ENCODE peak calls at places on chromosomes 4 and X, in nine cellular contexts. One of them, this sample, is unnamed.

GRCh38 chr4:113020966-113021365 is 28.5 kb upstream of the ANK2 start:
- DNase-seq in fibroblast of the aortic adventitia: peak; percentile 28
- DNase-seq in CD8-positive, alpha-beta memory T cell: no peak
- DNase-seq in glutamatergic neuron: no peak
- DNase-seq in tibial artery: no peak
- DNase-seq in T-cell: no peak
- DNase-seq in activated naive CD4-positive, alpha-beta T cell treated with anti-CD3 and anti-CD28 coated beads, Interleukin-2, amount 10 ng/mL, durations not matched to agents 7 days and 5 days: no peak
- DNase-seq in stimulated activated CD8-positive, alpha-beta memory T cell treated with anti-CD3 and anti-CD28 coated beads, Interleukin-4, amount 100 ng/mL, for 24 hours: no peak
- DNase-seq in stimulated activated CD4-positive, alpha-beta T cell treated with anti-CD3 and anti-CD28 coated beads, Interleukin-15, amount 100 ng/mL, for 1 hour: no peak
- DNase-seq in this sample: no peak

GRCh38 chr4:11475871-11476270 is 47.2 kb upstream of the HS3ST1 start:
- DNase-seq in glutamatergic neuron: no peak
- DNase-seq in fibroblast of the aortic adventitia: no peak
- DNase-seq in stimulated activated CD4-positive, alpha-beta T cell treated with anti-CD3 and anti-CD28 coated beads, Interleukin-15, amount 100 ng/mL, for 1 hour: no peak
- DNase-seq in stimulated activated CD8-positive, alpha-beta memory T cell treated with anti-CD3 and anti-CD28 coated beads, Interleukin-4, amount 100 ng/mL, for 24 hours: no peak
- DNase-seq in CD8-positive, alpha-beta memory T cell: no peak
- DNase-seq in T-cell: no peak
- DNase-seq in tibial artery: no peak
- DNase-seq in activated naive CD4-positive, alpha-beta T cell treated with anti-CD3 and anti-CD28 coated beads, Interleukin-2, amount 10 ng/mL, durations not matched to agents 7 days and 5 days: no peak
- DNase-seq in this sample: no peak

GRCh38 chr4:498328-498919 is 532 bp downstream of the ZNF721 start:
- DNase-seq in activated naive CD4-positive, alpha-beta T cell treated with anti-CD3 and anti-CD28 coated beads, Interleukin-2, amount 10 ng/mL, durations not matched to agents 7 days and 5 days: no peak
- DNase-seq in CD8-positive, alpha-beta memory T cell: no peak
- DNase-seq in stimulated activated CD4-positive, alpha-beta T cell treated with anti-CD3 and anti-CD28 coated beads, Interleukin-15, amount 100 ng/mL, for 1 hour: no peak
- DNase-seq in glutamatergic neuron: no peak
- DNase-seq in stimulated activated CD8-positive, alpha-beta memory T cell treated with anti-CD3 and anti-CD28 coated beads, Interleukin-4, amount 100 ng/mL, for 24 hours: no peak
- DNase-seq in T-cell: no peak
- DNase-seq in fibroblast of the aortic adventitia: no peak
- DNase-seq in tibial artery: no peak
- DNase-seq in this sample: peak; percentile 21

GRCh38 chr4:58553031-58553430 is 1442.8 kb upstream of the IGFBP7 start:
- DNase-seq in tibial artery: no peak
- DNase-seq in CD8-positive, alpha-beta memory T cell: no peak
- DNase-seq in stimulated activated CD4-positive, alpha-beta T cell treated with anti-CD3 and anti-CD28 coated beads, Interleukin-15, amount 100 ng/mL, for 1 hour: no peak
- DNase-seq in activated naive CD4-positive, alpha-beta T cell treated with anti-CD3 and anti-CD28 coated beads, Interleukin-2, amount 10 ng/mL, durations not matched to agents 7 days and 5 days: no peak
- DNase-seq in glutamatergic neuron: no peak
- DNase-seq in fibroblast of the aortic adventitia: no peak
- DNase-seq in T-cell: no peak
- DNase-seq in stimulated activated CD8-positive, alpha-beta memory T cell treated with anti-CD3 and anti-CD28 coated beads, Interleukin-4, amount 100 ng/mL, for 24 hours: no peak
- DNase-seq in this sample: no peak

GRCh38 chr4:96342790-96343455 is 503.0 kb downstream of the PDHA2 start:
- DNase-seq in activated naive CD4-positive, alpha-beta T cell treated with anti-CD3 and anti-CD28 coated beads, Interleukin-2, amount 10 ng/mL, durations not matched to agents 7 days and 5 days: no peak
- DNase-seq in tibial artery: no peak
- DNase-seq in CD8-positive, alpha-beta memory T cell: no peak
- DNase-seq in glutamatergic neuron: no peak
- DNase-seq in stimulated activated CD4-positive, alpha-beta T cell treated with anti-CD3 and anti-CD28 coated beads, Interleukin-15, amount 100 ng/mL, for 1 hour: no peak
- DNase-seq in stimulated activated CD8-positive, alpha-beta memory T cell treated with anti-CD3 and anti-CD28 coated beads, Interleukin-4, amount 100 ng/mL, for 24 hours: no peak
- DNase-seq in T-cell: no peak
- DNase-seq in fibroblast of the aortic adventitia: no peak
- DNase-seq in this sample: no peak

GRCh38 chr4:78545275-78546246 is 6.0 kb upstream of the ANXA3 start:
- DNase-seq in fibroblast of the aortic adventitia: peak; percentile 77
- DNase-seq in stimulated activated CD8-positive, alpha-beta memory T cell treated with anti-CD3 and anti-CD28 coated beads, Interleukin-4, amount 100 ng/mL, for 24 hours: no peak
- DNase-seq in CD8-positive, alpha-beta memory T cell: no peak
- DNase-seq in glutamatergic neuron: no peak
- DNase-seq in tibial artery: no peak
- DNase-seq in stimulated activated CD4-positive, alpha-beta T cell treated with anti-CD3 and anti-CD28 coated beads, Interleukin-15, amount 100 ng/mL, for 1 hour: no peak
- DNase-seq in activated naive CD4-positive, alpha-beta T cell treated with anti-CD3 and anti-CD28 coated beads, Interleukin-2, amount 10 ng/mL, durations not matched to agents 7 days and 5 days: no peak
- DNase-seq in T-cell: no peak
- DNase-seq in this sample: no peak

GRCh38 chr4:120071192-120071795 is 4.6 kb upstream of the MAD2L1 start:
- DNase-seq in stimulated activated CD4-positive, alpha-beta T cell treated with anti-CD3 and anti-CD28 coated beads, Interleukin-15, amount 100 ng/mL, for 1 hour: no peak
- DNase-seq in glutamatergic neuron: peak; percentile 19
- DNase-seq in fibroblast of the aortic adventitia: peak; percentile 87
- DNase-seq in T-cell: peak; percentile 20
- DNase-seq in CD8-positive, alpha-beta memory T cell: peak; percentile 41
- DNase-seq in tibial artery: no peak
- DNase-seq in activated naive CD4-positive, alpha-beta T cell treated with anti-CD3 and anti-CD28 coated beads, Interleukin-2, amount 10 ng/mL, durations not matched to agents 7 days and 5 days: peak; percentile 70
- DNase-seq in stimulated activated CD8-positive, alpha-beta memory T cell treated with anti-CD3 and anti-CD28 coated beads, Interleukin-4, amount 100 ng/mL, for 24 hours: no peak
- DNase-seq in this sample: peak; percentile 74

GRCh38 chr4:175271010-175271630 is 353.0 kb downstream of the ADAM29 start:
- DNase-seq in stimulated activated CD4-positive, alpha-beta T cell treated with anti-CD3 and anti-CD28 coated beads, Interleukin-15, amount 100 ng/mL, for 1 hour: no peak
- DNase-seq in glutamatergic neuron: no peak
- DNase-seq in stimulated activated CD8-positive, alpha-beta memory T cell treated with anti-CD3 and anti-CD28 coated beads, Interleukin-4, amount 100 ng/mL, for 24 hours: no peak
- DNase-seq in fibroblast of the aortic adventitia: no peak
- DNase-seq in T-cell: no peak
- DNase-seq in activated naive CD4-positive, alpha-beta T cell treated with anti-CD3 and anti-CD28 coated beads, Interleukin-2, amount 10 ng/mL, durations not matched to agents 7 days and 5 days: no peak
- DNase-seq in tibial artery: no peak
- DNase-seq in CD8-positive, alpha-beta memory T cell: no peak
- DNase-seq in this sample: no peak

GRCh38 chrX:7090506-7091095 is 56.9 kb upstream of the STS start:
- DNase-seq in stimulated activated CD4-positive, alpha-beta T cell treated with anti-CD3 and anti-CD28 coated beads, Interleukin-15, amount 100 ng/mL, for 1 hour: no peak
- DNase-seq in activated naive CD4-positive, alpha-beta T cell treated with anti-CD3 and anti-CD28 coated beads, Interleukin-2, amount 10 ng/mL, durations not matched to agents 7 days and 5 days: no peak
- DNase-seq in tibial artery: no peak
- DNase-seq in T-cell: no peak
- DNase-seq in glutamatergic neuron: no peak
- DNase-seq in stimulated activated CD8-positive, alpha-beta memory T cell treated with anti-CD3 and anti-CD28 coated beads, Interleukin-4, amount 100 ng/mL, for 24 hours: no peak
- DNase-seq in fibroblast of the aortic adventitia: no peak
- DNase-seq in CD8-positive, alpha-beta memory T cell: no peak
- DNase-seq in this sample: no peak

GRCh38 chrX:2642791-2643190 is 48.3 kb upstream of the CD99 start:
- DNase-seq in stimulated activated CD4-positive, alpha-beta T cell treated with anti-CD3 and anti-CD28 coated beads, Interleukin-15, amount 100 ng/mL, for 1 hour: no peak
- DNase-seq in fibroblast of the aortic adventitia: no peak
- DNase-seq in CD8-positive, alpha-beta memory T cell: no peak
- DNase-seq in T-cell: no peak
- DNase-seq in glutamatergic neuron: no peak
- DNase-seq in tibial artery: no peak
- DNase-seq in activated naive CD4-positive, alpha-beta T cell treated with anti-CD3 and anti-CD28 coated beads, Interleukin-2, amount 10 ng/mL, durations not matched to agents 7 days and 5 days: no peak
- DNase-seq in stimulated activated CD8-positive, alpha-beta memory T cell treated with anti-CD3 and anti-CD28 coated beads, Interleukin-4, amount 100 ng/mL, for 24 hours: no peak
- DNase-seq in this sample: no peak

GRCh38 chr4:65242156-65242846 is 428.0 kb downstream of the EPHA5 start:
- DNase-seq in stimulated activated CD4-positive, alpha-beta T cell treated with anti-CD3 and anti-CD28 coated beads, Interleukin-15, amount 100 ng/mL, for 1 hour: no peak
- DNase-seq in CD8-positive, alpha-beta memory T cell: no peak
- DNase-seq in glutamatergic neuron: no peak
- DNase-seq in fibroblast of the aortic adventitia: no peak
- DNase-seq in tibial artery: no peak
- DNase-seq in activated naive CD4-positive, alpha-beta T cell treated with anti-CD3 and anti-CD28 coated beads, Interleukin-2, amount 10 ng/mL, durations not matched to agents 7 days and 5 days: no peak
- DNase-seq in stimulated activated CD8-positive, alpha-beta memory T cell treated with anti-CD3 and anti-CD28 coated beads, Interleukin-4, amount 100 ng/mL, for 24 hours: no peak
- DNase-seq in T-cell: no peak
- DNase-seq in this sample: no peak

GRCh38 chr4:21451032-21451431 is 497.5 kb downstream of the KCNIP4 start:
- DNase-seq in stimulated activated CD8-positive, alpha-beta memory T cell treated with anti-CD3 and anti-CD28 coated beads, Interleukin-4, amount 100 ng/mL, for 24 hours: no peak
- DNase-seq in CD8-positive, alpha-beta memory T cell: no peak
- DNase-seq in stimulated activated CD4-positive, alpha-beta T cell treated with anti-CD3 and anti-CD28 coated beads, Interleukin-15, amount 100 ng/mL, for 1 hour: no peak
- DNase-seq in fibroblast of the aortic adventitia: no peak
- DNase-seq in glutamatergic neuron: no peak
- DNase-seq in activated naive CD4-positive, alpha-beta T cell treated with anti-CD3 and anti-CD28 coated beads, Interleukin-2, amount 10 ng/mL, durations not matched to agents 7 days and 5 days: no peak
- DNase-seq in tibial artery: no peak
- DNase-seq in T-cell: no peak
- DNase-seq in this sample: no peak

GRCh38 chrX:65755786-65756185 is 88.3 kb downstream of the MSN start:
- DNase-seq in glutamatergic neuron: no peak
- DNase-seq in stimulated activated CD8-positive, alpha-beta memory T cell treated with anti-CD3 and anti-CD28 coated beads, Interleukin-4, amount 100 ng/mL, for 24 hours: no peak
- DNase-seq in fibroblast of the aortic adventitia: no peak
- DNase-seq in CD8-positive, alpha-beta memory T cell: no peak
- DNase-seq in activated naive CD4-positive, alpha-beta T cell treated with anti-CD3 and anti-CD28 coated beads, Interleukin-2, amount 10 ng/mL, durations not matched to agents 7 days and 5 days: no peak
- DNase-seq in stimulated activated CD4-positive, alpha-beta T cell treated with anti-CD3 and anti-CD28 coated beads, Interleukin-15, amount 100 ng/mL, for 1 hour: no peak
- DNase-seq in T-cell: no peak
- DNase-seq in tibial artery: no peak
- DNase-seq in this sample: no peak

GRCh38 chrX:124641737-124642491 is 295.6 kb downstream of the SH2D1A start:
- DNase-seq in T-cell: no peak
- DNase-seq in stimulated activated CD4-positive, alpha-beta T cell treated with anti-CD3 and anti-CD28 coated beads, Interleukin-15, amount 100 ng/mL, for 1 hour: no peak
- DNase-seq in activated naive CD4-positive, alpha-beta T cell treated with anti-CD3 and anti-CD28 coated beads, Interleukin-2, amount 10 ng/mL, durations not matched to agents 7 days and 5 days: no peak
- DNase-seq in tibial artery: no peak
- DNase-seq in fibroblast of the aortic adventitia: no peak
- DNase-seq in glutamatergic neuron: no peak
- DNase-seq in stimulated activated CD8-positive, alpha-beta memory T cell treated with anti-CD3 and anti-CD28 coated beads, Interleukin-4, amount 100 ng/mL, for 24 hours: no peak
- DNase-seq in CD8-positive, alpha-beta memory T cell: no peak
- DNase-seq in this sample: no peak

GRCh38 chr4:81919238-81919637 is 447.5 kb upstream of the RASGEF1B start:
- DNase-seq in glutamatergic neuron: no peak
- DNase-seq in T-cell: no peak
- DNase-seq in stimulated activated CD8-positive, alpha-beta memory T cell treated with anti-CD3 and anti-CD28 coated beads, Interleukin-4, amount 100 ng/mL, for 24 hours: no peak
- DNase-seq in tibial artery: no peak
- DNase-seq in fibroblast of the aortic adventitia: peak; percentile 4
- DNase-seq in stimulated activated CD4-positive, alpha-beta T cell treated with anti-CD3 and anti-CD28 coated beads, Interleukin-15, amount 100 ng/mL, for 1 hour: no peak
- DNase-seq in CD8-positive, alpha-beta memory T cell: no peak
- DNase-seq in activated naive CD4-positive, alpha-beta T cell treated with anti-CD3 and anti-CD28 coated beads, Interleukin-2, amount 10 ng/mL, durations not matched to agents 7 days and 5 days: no peak
- DNase-seq in this sample: peak; percentile 25

GRCh38 chr4:73131281-73131680 is 61.8 kb upstream of the COX18 start:
- DNase-seq in CD8-positive, alpha-beta memory T cell: no peak
- DNase-seq in glutamatergic neuron: no peak
- DNase-seq in T-cell: no peak
- DNase-seq in tibial artery: no peak
- DNase-seq in activated naive CD4-positive, alpha-beta T cell treated with anti-CD3 and anti-CD28 coated beads, Interleukin-2, amount 10 ng/mL, durations not matched to agents 7 days and 5 days: no peak
- DNase-seq in stimulated activated CD4-positive, alpha-beta T cell treated with anti-CD3 and anti-CD28 coated beads, Interleukin-15, amount 100 ng/mL, for 1 hour: no peak
- DNase-seq in stimulated activated CD8-positive, alpha-beta memory T cell treated with anti-CD3 and anti-CD28 coated beads, Interleukin-4, amount 100 ng/mL, for 24 hours: no peak
- DNase-seq in fibroblast of the aortic adventitia: no peak
- DNase-seq in this sample: no peak

GRCh38 chr4:78220283-78220682 is 163.2 kb downstream of the FRAS1 start:
- DNase-seq in stimulated activated CD8-positive, alpha-beta memory T cell treated with anti-CD3 and anti-CD28 coated beads, Interleukin-4, amount 100 ng/mL, for 24 hours: no peak
- DNase-seq in glutamatergic neuron: no peak
- DNase-seq in T-cell: no peak
- DNase-seq in fibroblast of the aortic adventitia: no peak
- DNase-seq in tibial artery: no peak
- DNase-seq in activated naive CD4-positive, alpha-beta T cell treated with anti-CD3 and anti-CD28 coated beads, Interleukin-2, amount 10 ng/mL, durations not matched to agents 7 days and 5 days: no peak
- DNase-seq in stimulated activated CD4-positive, alpha-beta T cell treated with anti-CD3 and anti-CD28 coated beads, Interleukin-15, amount 100 ng/mL, for 1 hour: no peak
- DNase-seq in CD8-positive, alpha-beta memory T cell: no peak
- DNase-seq in this sample: no peak

GRCh38 chr4:173040200-173040599 is 128.4 kb upstream of the GALNT7 start:
- DNase-seq in activated naive CD4-positive, alpha-beta T cell treated with anti-CD3 and anti-CD28 coated beads, Interleukin-2, amount 10 ng/mL, durations not matched to agents 7 days and 5 days: no peak
- DNase-seq in glutamatergic neuron: no peak
- DNase-seq in T-cell: no peak
- DNase-seq in stimulated activated CD4-positive, alpha-beta T cell treated with anti-CD3 and anti-CD28 coated beads, Interleukin-15, amount 100 ng/mL, for 1 hour: no peak
- DNase-seq in tibial artery: peak; percentile 25
- DNase-seq in fibroblast of the aortic adventitia: peak; percentile 31
- DNase-seq in stimulated activated CD8-positive, alpha-beta memory T cell treated with anti-CD3 and anti-CD28 coated beads, Interleukin-4, amount 100 ng/mL, for 24 hours: no peak
- DNase-seq in CD8-positive, alpha-beta memory T cell: no peak
- DNase-seq in this sample: no peak

GRCh38 chr4:151315212-151315886 is 10.1 kb downstream of the SH3D19 start:
- DNase-seq in glutamatergic neuron: no peak
- DNase-seq in stimulated activated CD4-positive, alpha-beta T cell treated with anti-CD3 and anti-CD28 coated beads, Interleukin-15, amount 100 ng/mL, for 1 hour: no peak
- DNase-seq in T-cell: no peak
- DNase-seq in stimulated activated CD8-positive, alpha-beta memory T cell treated with anti-CD3 and anti-CD28 coated beads, Interleukin-4, amount 100 ng/mL, for 24 hours: no peak
- DNase-seq in fibroblast of the aortic adventitia: peak; percentile 26
- DNase-seq in tibial artery: no peak
- DNase-seq in activated naive CD4-positive, alpha-beta T cell treated with anti-CD3 and anti-CD28 coated beads, Interleukin-2, amount 10 ng/mL, durations not matched to agents 7 days and 5 days: no peak
- DNase-seq in CD8-positive, alpha-beta memory T cell: no peak
- DNase-seq in this sample: no peak

GRCh38 chr4:72326692-72327632 is 242.1 kb downstream of the ADAMTS3 start:
- DNase-seq in stimulated activated CD4-positive, alpha-beta T cell treated with anti-CD3 and anti-CD28 coated beads, Interleukin-15, amount 100 ng/mL, for 1 hour: no peak
- DNase-seq in tibial artery: no peak
- DNase-seq in fibroblast of the aortic adventitia: peak; percentile 68
- DNase-seq in CD8-positive, alpha-beta memory T cell: no peak
- DNase-seq in stimulated activated CD8-positive, alpha-beta memory T cell treated with anti-CD3 and anti-CD28 coated beads, Interleukin-4, amount 100 ng/mL, for 24 hours: no peak
- DNase-seq in activated naive CD4-positive, alpha-beta T cell treated with anti-CD3 and anti-CD28 coated beads, Interleukin-2, amount 10 ng/mL, durations not matched to agents 7 days and 5 days: no peak
- DNase-seq in glutamatergic neuron: no peak
- DNase-seq in T-cell: no peak
- DNase-seq in this sample: no peak

GRCh38 chr4:86117781-86118302 is 242.0 kb downstream of the MAPK10 start:
- DNase-seq in fibroblast of the aortic adventitia: peak; percentile 99
- DNase-seq in T-cell: no peak
- DNase-seq in CD8-positive, alpha-beta memory T cell: no peak
- DNase-seq in glutamatergic neuron: no peak
- DNase-seq in stimulated activated CD4-positive, alpha-beta T cell treated with anti-CD3 and anti-CD28 coated beads, Interleukin-15, amount 100 ng/mL, for 1 hour: no peak
- DNase-seq in activated naive CD4-positive, alpha-beta T cell treated with anti-CD3 and anti-CD28 coated beads, Interleukin-2, amount 10 ng/mL, durations not matched to agents 7 days and 5 days: no peak
- DNase-seq in stimulated activated CD8-positive, alpha-beta memory T cell treated with anti-CD3 and anti-CD28 coated beads, Interleukin-4, amount 100 ng/mL, for 24 hours: no peak
- DNase-seq in tibial artery: no peak
- DNase-seq in this sample: no peak

GRCh38 chr4:25351777-25352421 is 25.2 kb upstream of the ANAPC4 start:
- DNase-seq in stimulated activated CD8-positive, alpha-beta memory T cell treated with anti-CD3 and anti-CD28 coated beads, Interleukin-4, amount 100 ng/mL, for 24 hours: no peak
- DNase-seq in glutamatergic neuron: no peak
- DNase-seq in T-cell: no peak
- DNase-seq in activated naive CD4-positive, alpha-beta T cell treated with anti-CD3 and anti-CD28 coated beads, Interleukin-2, amount 10 ng/mL, durations not matched to agents 7 days and 5 days: no peak
- DNase-seq in fibroblast of the aortic adventitia: peak; percentile 23
- DNase-seq in CD8-positive, alpha-beta memory T cell: no peak
- DNase-seq in tibial artery: no peak
- DNase-seq in stimulated activated CD4-positive, alpha-beta T cell treated with anti-CD3 and anti-CD28 coated beads, Interleukin-15, amount 100 ng/mL, for 1 hour: no peak
- DNase-seq in this sample: no peak

GRCh38 chr4:79334783-79335182 is 8.9 kb upstream of the NAA11 start:
- DNase-seq in tibial artery: no peak
- DNase-seq in glutamatergic neuron: no peak
- DNase-seq in CD8-positive, alpha-beta memory T cell: no peak
- DNase-seq in activated naive CD4-positive, alpha-beta T cell treated with anti-CD3 and anti-CD28 coated beads, Interleukin-2, amount 10 ng/mL, durations not matched to agents 7 days and 5 days: no peak
- DNase-seq in stimulated activated CD8-positive, alpha-beta memory T cell treated with anti-CD3 and anti-CD28 coated beads, Interleukin-4, amount 100 ng/mL, for 24 hours: no peak
- DNase-seq in T-cell: no peak
- DNase-seq in stimulated activated CD4-positive, alpha-beta T cell treated with anti-CD3 and anti-CD28 coated beads, Interleukin-15, amount 100 ng/mL, for 1 hour: no peak
- DNase-seq in fibroblast of the aortic adventitia: no peak
- DNase-seq in this sample: no peak

GRCh38 chr4:140037353-140038030 is 116.5 kb downstream of the MAML3 start:
- DNase-seq in stimulated activated CD4-positive, alpha-beta T cell treated with anti-CD3 and anti-CD28 coated beads, Interleukin-15, amount 100 ng/mL, for 1 hour: no peak
- DNase-seq in activated naive CD4-positive, alpha-beta T cell treated with anti-CD3 and anti-CD28 coated beads, Interleukin-2, amount 10 ng/mL, durations not matched to agents 7 days and 5 days: no peak
- DNase-seq in tibial artery: no peak
- DNase-seq in CD8-positive, alpha-beta memory T cell: no peak
- DNase-seq in glutamatergic neuron: no peak
- DNase-seq in fibroblast of the aortic adventitia: peak; percentile 76
- DNase-seq in stimulated activated CD8-positive, alpha-beta memory T cell treated with anti-CD3 and anti-CD28 coated beads, Interleukin-4, amount 100 ng/mL, for 24 hours: no peak
- DNase-seq in T-cell: no peak
- DNase-seq in this sample: no peak

GRCh38 chrX:153740631-153741222 is 16.1 kb downstream of the ABCD1 start:
- DNase-seq in tibial artery: no peak
- DNase-seq in activated naive CD4-positive, alpha-beta T cell treated with anti-CD3 and anti-CD28 coated beads, Interleukin-2, amount 10 ng/mL, durations not matched to agents 7 days and 5 days: no peak
- DNase-seq in glutamatergic neuron: peak; percentile 52
- DNase-seq in stimulated activated CD4-positive, alpha-beta T cell treated with anti-CD3 and anti-CD28 coated beads, Interleukin-15, amount 100 ng/mL, for 1 hour: no peak
- DNase-seq in stimulated activated CD8-positive, alpha-beta memory T cell treated with anti-CD3 and anti-CD28 coated beads, Interleukin-4, amount 100 ng/mL, for 24 hours: no peak
- DNase-seq in CD8-positive, alpha-beta memory T cell: no peak
- DNase-seq in T-cell: no peak
- DNase-seq in fibroblast of the aortic adventitia: no peak
- DNase-seq in this sample: peak; percentile 7